ENCODE peak calls at places on chromosomes 4 and X, in eight cellular contexts. W is NB4, G is suprapubic skin, D is glutamatergic neuron, J is A549, A is GM20000, X is lower leg skin, E is ovary. H is an unnamed sample.

GRCh38 chrX:16892504-16893362 is 22.6 kb upstream of the RBBP7 start:
- DNase-seq in W (peak), G (no peak), D (peak), J (peak), A (peak), X (peak), E (peak), H (peak)

GRCh38 chrX:12489341-12489740 is 301.9 kb upstream of the PRPS2 start:
- DNase-seq in W (no peak), G (no peak), D (no peak), J (no peak), A (no peak), X (no peak), E (no peak), H (no peak)

GRCh38 chr4:96063639-96064038 is 223.7 kb downstream of the PDHA2 start:
- DNase-seq in W (no peak), G (no peak), D (no peak), J (no peak), A (no peak), X (no peak), E (no peak), H (no peak)

GRCh38 chrX:50579955-50580354 is 109.3 kb upstream of the DGKK start:
- DNase-seq in W (peak), G (no peak), D (peak), J (peak), A (peak), X (no peak), E (no peak), H (peak)

GRCh38 chr4:185580699-185581098 is 45.4 kb upstream of the PDLIM3 start:
- DNase-seq in W (no peak), G (no peak), D (no peak), J (no peak), A (no peak), X (peak), E (no peak), H (no peak)

GRCh38 chr4:42397256-42397634 is at the start of gene SHISA3:
- DNase-seq in W (peak), G (no peak), D (peak), J (no peak), A (no peak), X (no peak), E (no peak), H (peak)

GRCh38 chrX:67614006-67614405 is 70.2 kb downstream of the AR start:
- DNase-seq in W (no peak), G (no peak), D (no peak), J (no peak), A (no peak), X (no peak), E (no peak), H (no peak)

GRCh38 chrX:55011294-55011693 is 11.1 kb downstream of the APEX2 start:
- DNase-seq in W (no peak), G (no peak), D (no peak), J (no peak), A (no peak), X (no peak), E (no peak), H (no peak)

GRCh38 chr4:173913496-173913895 is 370.0 kb downstream of the FBXO8 start:
- DNase-seq in W (no peak), G (no peak), D (no peak), J (no peak), A (no peak), X (no peak), E (no peak), H (no peak)

GRCh38 chrX:96551320-96551872 is 133.2 kb upstream of the DIAPH2 start:
- DNase-seq in W (no peak), G (no peak), D (no peak), J (no peak), A (no peak), X (no peak), E (no peak), H (no peak)

GRCh38 chr4:95506264-95506663 is 42.5 kb downstream of the UNC5C start:
- DNase-seq in W (no peak), G (no peak), D (no peak), J (no peak), A (no peak), X (no peak), E (no peak), H (no peak)

GRCh38 chr4:141169391-141169790 is 36.1 kb upstream of the RNF150 start:
- DNase-seq in W (no peak), G (no peak), D (no peak), J (no peak), A (no peak), X (no peak), E (no peak), H (no peak)

DNA sequence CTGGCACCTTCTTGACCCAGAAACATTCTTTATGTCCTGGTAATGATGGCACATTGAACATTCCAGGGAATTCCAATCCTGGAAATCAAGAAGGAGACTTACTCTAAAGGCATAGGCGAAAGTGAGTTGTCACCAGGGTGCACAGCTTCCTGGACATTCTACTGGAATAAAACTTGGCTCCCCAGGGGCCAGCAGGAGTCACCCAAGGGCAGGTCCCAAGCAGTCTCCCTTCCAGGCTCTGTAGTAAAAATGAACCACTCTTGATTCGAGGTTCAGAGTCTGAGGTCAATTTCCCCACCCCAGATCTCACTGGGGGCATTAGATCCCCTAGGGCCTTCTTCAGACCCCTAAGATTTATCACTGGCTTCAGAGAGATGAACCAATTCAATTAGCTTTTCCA is 338.7 kb upstream of the GATB start:
- DNase-seq in W (no peak), G (no peak), D (no peak), J (no peak), A (no peak), X (peak), E (no peak), H (no peak)
- TF ChIP-seq CTCF in W (no peak), G (no peak), D (no peak), J (no peak), A (no peak), X (no peak), E (no peak), H (no peak)

GRCh38 chrX:151180400-151180799 is 4.0 kb downstream of the GPR50 start:
- DNase-seq in W (no peak), G (no peak), D (no peak), J (no peak), A (no peak), X (no peak), E (no peak), H (no peak)

GRCh38 chrX:151183233-151183632 is 6.8 kb downstream of the GPR50 start:
- DNase-seq in W (no peak), G (no peak), D (no peak), J (no peak), A (no peak), X (no peak), E (no peak), H (no peak)

GRCh38 chrX:151178746-151179145 is 2.4 kb downstream of the GPR50 start:
- DNase-seq in W (no peak), G (no peak), D (no peak), J (no peak), A (no peak), X (no peak), E (no peak), H (no peak)

GRCh38 chrX:151183912-151184565 is 7.7 kb downstream of the GPR50 start:
- DNase-seq in W (no peak), G (no peak), D (no peak), J (no peak), A (no peak), X (no peak), E (no peak), H (no peak)

DNA sequence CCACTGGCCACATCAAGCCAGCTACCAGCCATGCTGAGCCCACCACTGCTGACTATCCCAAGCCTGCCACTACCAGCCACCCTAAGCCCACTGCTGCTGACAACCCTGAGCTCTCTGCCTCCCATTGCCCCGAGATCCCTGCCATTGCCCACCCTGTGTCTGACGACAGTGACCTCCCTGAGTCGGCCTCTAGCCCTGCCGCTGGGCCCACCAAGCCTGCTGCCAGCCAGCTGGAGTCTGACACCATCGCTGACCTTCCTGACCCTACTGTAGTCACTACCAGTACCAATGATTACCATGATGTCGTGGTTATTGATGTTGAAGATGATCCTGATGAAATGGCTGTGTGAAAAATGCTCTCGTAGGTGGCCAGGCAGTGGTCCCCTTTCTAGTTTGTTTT is 4.7 kb downstream of the GPR50 start:
- DNase-seq in W (no peak), G (no peak), D (no peak), J (no peak), A (no peak), X (no peak), E (no peak), H (no peak)
- TF ChIP-seq CTCF in W (no peak), G (no peak), D (no peak), J (no peak), A (no peak), X (no peak), E (no peak), H (no peak)

GRCh38 chr4:139740531-139741041 is 75.0 kb downstream of the MGST2 start:
- DNase-seq in W (peak), G (no peak), D (no peak), J (peak), A (no peak), X (peak), E (peak), H (no peak)
- TF ChIP-seq CTCF in W (no peak), G (no peak), D (no peak), J (peak), A (no peak), X (no peak), E (no peak), H (no peak)

GRCh38 chr4:89899157-89899556 is 4.5 kb downstream of the MMRN1 start:
- DNase-seq in W (no peak), G (no peak), D (no peak), J (no peak), A (no peak), X (no peak), E (no peak), H (no peak)
- TF ChIP-seq CTCF in W (no peak), G (no peak), D (no peak), J (no peak), A (no peak), X (no peak), E (no peak), H (no peak)

GRCh38 chr4:2436301-2436700 is 17.5 kb downstream of the CFAP99 start:
- DNase-seq in W (no peak), G (no peak), D (no peak), J (peak), A (no peak), X (no peak), E (no peak), H (no peak)
- TF ChIP-seq CTCF in W (no peak), G (no peak), D (no peak), J (peak), A (no peak), X (no peak), E (no peak), H (no peak)

GRCh38 chrX:153863251-153863991 is 22.6 kb downstream of the L1CAM start:
- DNase-seq in W (no peak), G (no peak), D (no peak), J (no peak), A (no peak), X (peak), E (no peak), H (no peak)
- TF ChIP-seq CTCF in W (no peak), G (no peak), D (no peak), J (no peak), A (no peak), X (no peak), E (no peak), H (no peak)

GRCh38 chrX:68877606-68878005 is 48.8 kb downstream of the EFNB1 start:
- DNase-seq in W (no peak), G (no peak), D (no peak), J (no peak), A (no peak), X (no peak), E (no peak), H (no peak)

GRCh38 chrX:68880846-68881513 is 52.2 kb downstream of the EFNB1 start:
- DNase-seq in W (no peak), G (no peak), D (no peak), J (no peak), A (no peak), X (no peak), E (no peak), H (no peak)

GRCh38 chrX:68878977-68879376 is 50.2 kb downstream of the EFNB1 start:
- DNase-seq in W (no peak), G (no peak), D (no peak), J (no peak), A (no peak), X (no peak), E (no peak), H (no peak)

GRCh38 chrX:68874076-68874475 is 45.3 kb downstream of the EFNB1 start:
- DNase-seq in W (no peak), G (no peak), D (no peak), J (no peak), A (no peak), X (no peak), E (no peak), H (no peak)

GRCh38 chrX:68876731-68877130 is 47.9 kb downstream of the EFNB1 start:
- DNase-seq in W (no peak), G (no peak), D (no peak), J (no peak), A (no peak), X (no peak), E (no peak), H (no peak)
- TF ChIP-seq CTCF in W (no peak), G (no peak), D (no peak), J (no peak), A (no peak), X (no peak), E (no peak), H (no peak)

GRCh38 chrX:41005445-41005992 is 79.7 kb upstream of the USP9X start:
- DNase-seq in W (peak), G (no peak), D (no peak), J (no peak), A (no peak), X (peak), E (no peak), H (no peak)

GRCh38 chrX:41009816-41010187 is 75.4 kb upstream of the USP9X start:
- DNase-seq in W (peak), G (no peak), D (no peak), J (no peak), A (peak), X (no peak), E (no peak), H (no peak)

GRCh38 chrX:41014776-41015175 is 70.5 kb upstream of the USP9X start:
- DNase-seq in W (peak), G (no peak), D (no peak), J (peak), A (no peak), X (no peak), E (no peak), H (no peak)

GRCh38 chrX:41010188-41010846 is 74.9 kb upstream of the USP9X start:
- DNase-seq in W (peak), G (peak), D (peak), J (peak), A (peak), X (peak), E (peak), H (peak)
- TF ChIP-seq CTCF in W (no peak), G (no peak), D (no peak), J (no peak), A (no peak), X (no peak), E (no peak), H (no peak)

GRCh38 chr4:26402458-26402857 is 81.6 kb downstream of the RBPJ start:
- DNase-seq in W (no peak), G (no peak), D (no peak), J (no peak), A (no peak), X (no peak), E (no peak), H (no peak)

GRCh38 chr4:26404597-26405323 is 83.9 kb downstream of the RBPJ start:
- DNase-seq in W (no peak), G (no peak), D (no peak), J (no peak), A (no peak), X (no peak), E (no peak), H (no peak)

GRCh38 chr4:26397086-26397485 is 76.3 kb downstream of the RBPJ start:
- DNase-seq in W (no peak), G (no peak), D (no peak), J (no peak), A (no peak), X (no peak), E (no peak), H (no peak)

GRCh38 chr4:26400140-26400539 is 79.3 kb downstream of the RBPJ start:
- DNase-seq in W (no peak), G (no peak), D (no peak), J (no peak), A (no peak), X (no peak), E (no peak), H (no peak)
- TF ChIP-seq CTCF in W (no peak), G (no peak), D (no peak), J (no peak), A (no peak), X (no peak), E (no peak), H (no peak)

H was measured in endothelial cell.